ENCODE peak calls at places on chromosomes 5 and 9, in four cellular contexts. One of them, this sample, is unnamed.

GRCh38 chr9:125361837-125362531 is 100.4 kb downstream of the GAPVD1 start:
- DNase-seq in CD4-positive, alpha-beta T cell: no peak
- DNase-seq in hepatocyte: peak
- DNase-seq in nephron progenitor cell: no peak
- DNase-seq in this sample: no peak

GRCh38 chr9:25700430-25700829 is 22.2 kb upstream of the TUSC1 start:
- DNase-seq in hepatocyte: peak
- DNase-seq in nephron progenitor cell: no peak
- DNase-seq in CD4-positive, alpha-beta T cell: no peak
- DNase-seq in this sample: no peak

GRCh38 chr9:15295761-15296405 is 11.1 kb downstream of the TTC39B start:
- DNase-seq in CD4-positive, alpha-beta T cell: no peak
- DNase-seq in hepatocyte: peak
- DNase-seq in nephron progenitor cell: peak
- DNase-seq in this sample: no peak

GRCh38 chr9:135488527-135488926 is 8.9 kb downstream of the PPP1R26 start:
- DNase-seq in hepatocyte: no peak
- DNase-seq in nephron progenitor cell: no peak
- DNase-seq in CD4-positive, alpha-beta T cell: no peak
- DNase-seq in this sample: no peak

GRCh38 chr5:137054335-137054734 is 444.8 kb downstream of the SPOCK1 start:
- DNase-seq in hepatocyte: no peak
- DNase-seq in CD4-positive, alpha-beta T cell: no peak
- DNase-seq in nephron progenitor cell: no peak
- DNase-seq in this sample: no peak

GRCh38 chr5:103217101-103217500 is 41.5 kb upstream of the MACIR start:
- DNase-seq in CD4-positive, alpha-beta T cell: no peak
- DNase-seq in hepatocyte: no peak
- DNase-seq in nephron progenitor cell: no peak
- DNase-seq in this sample: no peak

GRCh38 chr9:88320748-88321415 is 67.4 kb upstream of the SPIN1 start:
- DNase-seq in hepatocyte: no peak
- DNase-seq in CD4-positive, alpha-beta T cell: no peak
- DNase-seq in nephron progenitor cell: no peak
- DNase-seq in this sample: no peak

GRCh38 chr9:110443146-110443877 is 105.6 kb upstream of the TXNDC8 start:
- DNase-seq in nephron progenitor cell: no peak
- DNase-seq in hepatocyte: peak
- DNase-seq in CD4-positive, alpha-beta T cell: no peak
- DNase-seq in this sample: no peak

GRCh38 chr9:21334969-21335632 is at the start of gene KLHL9:
- DNase-seq in nephron progenitor cell: peak
- DNase-seq in hepatocyte: peak
- DNase-seq in CD4-positive, alpha-beta T cell: peak
- DNase-seq in this sample: peak

GRCh38 chr9:121576281-121577075 is 75.0 kb upstream of the DAB2IP start:
- DNase-seq in nephron progenitor cell: no peak
- DNase-seq in CD4-positive, alpha-beta T cell: no peak
- DNase-seq in hepatocyte: no peak
- DNase-seq in this sample: no peak

GRCh38 chr9:76859860-76860259 is 46.1 kb downstream of the PRUNE2 start:
- DNase-seq in CD4-positive, alpha-beta T cell: no peak
- DNase-seq in nephron progenitor cell: no peak
- DNase-seq in hepatocyte: no peak
- DNase-seq in this sample: no peak

GRCh38 chr5:96344678-96345612 is 88.1 kb downstream of the PCSK1 start:
- DNase-seq in CD4-positive, alpha-beta T cell: peak
- DNase-seq in nephron progenitor cell: no peak
- DNase-seq in hepatocyte: peak
- DNase-seq in this sample: no peak

GRCh38 chr9:33748633-33749304 is 46.6 kb upstream of the PRSS3 start:
- DNase-seq in hepatocyte: no peak
- DNase-seq in nephron progenitor cell: no peak
- DNase-seq in CD4-positive, alpha-beta T cell: no peak
- DNase-seq in this sample: no peak

GRCh38 chr9:131707677-131708612 is 31.9 kb downstream of the RAPGEF1 start:
- DNase-seq in CD4-positive, alpha-beta T cell: no peak
- DNase-seq in hepatocyte: no peak
- DNase-seq in nephron progenitor cell: no peak
- DNase-seq in this sample: no peak

GRCh38 chr5:1405539-1406530 is 39.4 kb downstream of the SLC6A3 start:
- DNase-seq in nephron progenitor cell: no peak
- DNase-seq in hepatocyte: no peak
- DNase-seq in CD4-positive, alpha-beta T cell: no peak
- DNase-seq in this sample: no peak

GRCh38 chr5:172350212-172351181 is 66.9 kb upstream of the UBTD2 start:
- DNase-seq in CD4-positive, alpha-beta T cell: no peak
- DNase-seq in nephron progenitor cell: no peak
- DNase-seq in hepatocyte: no peak
- DNase-seq in this sample: peak

GRCh38 chr5:400282-401215 is 42.4 kb upstream of the EXOC3 start:
- DNase-seq in hepatocyte: no peak
- DNase-seq in nephron progenitor cell: no peak
- DNase-seq in CD4-positive, alpha-beta T cell: no peak
- DNase-seq in this sample: no peak

GRCh38 chr9:4796988-4797956 is 4.5 kb downstream of the RCL1 start:
- DNase-seq in CD4-positive, alpha-beta T cell: no peak
- DNase-seq in hepatocyte: peak
- DNase-seq in nephron progenitor cell: peak
- DNase-seq in this sample: no peak

GRCh38 chr5:100546041-100546440 is 10.9 kb downstream of the FAM174A start:
- DNase-seq in CD4-positive, alpha-beta T cell: no peak
- DNase-seq in hepatocyte: no peak
- DNase-seq in nephron progenitor cell: no peak
- DNase-seq in this sample: no peak

GRCh38 chr5:63121471-63121870 is 542.9 kb downstream of the LRRC70 start:
- DNase-seq in CD4-positive, alpha-beta T cell: no peak
- DNase-seq in nephron progenitor cell: no peak
- DNase-seq in hepatocyte: no peak
- DNase-seq in this sample: no peak

GRCh38 chr5:63128018-63128417 is 549.4 kb downstream of the LRRC70 start:
- DNase-seq in CD4-positive, alpha-beta T cell: no peak
- DNase-seq in hepatocyte: no peak
- DNase-seq in nephron progenitor cell: no peak
- DNase-seq in this sample: no peak

GRCh38 chr5:63125392-63125791 is 546.8 kb downstream of the LRRC70 start:
- DNase-seq in CD4-positive, alpha-beta T cell: no peak
- DNase-seq in nephron progenitor cell: no peak
- DNase-seq in hepatocyte: no peak
- DNase-seq in this sample: no peak

GRCh38 chr5:63127054-63127453 is 548.4 kb downstream of the LRRC70 start:
- DNase-seq in nephron progenitor cell: no peak
- DNase-seq in hepatocyte: no peak
- DNase-seq in CD4-positive, alpha-beta T cell: no peak
- DNase-seq in this sample: no peak

GRCh38 chr5:63125862-63126261 is 547.2 kb downstream of the LRRC70 start:
- DNase-seq in hepatocyte: peak
- DNase-seq in nephron progenitor cell: no peak
- DNase-seq in CD4-positive, alpha-beta T cell: no peak
- DNase-seq in this sample: no peak
- TF ChIP-seq CTCF in hepatocyte: peak
- TF ChIP-seq CTCF in nephron progenitor cell: peak
- TF ChIP-seq CTCF in CD4-positive, alpha-beta T cell: no peak
- TF ChIP-seq CTCF in this sample: peak

DNA sequence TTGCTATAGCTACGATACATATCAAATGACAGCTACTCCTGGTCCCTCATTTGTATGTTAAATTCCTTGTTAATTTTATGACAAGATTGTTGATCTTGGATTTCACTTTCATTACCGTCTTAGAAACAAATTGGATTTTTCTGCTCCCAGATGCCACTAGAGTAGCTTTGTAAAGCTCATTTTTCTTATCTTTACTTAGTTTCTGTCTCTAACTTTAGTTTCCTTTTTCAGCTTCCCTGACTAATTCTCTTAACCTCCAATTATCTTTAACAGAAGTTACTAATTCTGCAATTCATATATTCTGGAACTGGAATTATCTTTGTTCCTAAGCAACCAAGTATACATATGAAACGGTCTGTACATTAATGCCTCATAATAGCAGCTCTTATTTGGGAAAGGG is 16.6 kb downstream of the ITGA1 start:
- DNase-seq in hepatocyte: no peak
- DNase-seq in nephron progenitor cell: no peak
- DNase-seq in CD4-positive, alpha-beta T cell: no peak
- DNase-seq in this sample: no peak
- TF ChIP-seq CTCF in hepatocyte: no peak
- TF ChIP-seq CTCF in nephron progenitor cell: no peak
- TF ChIP-seq CTCF in CD4-positive, alpha-beta T cell: no peak
- TF ChIP-seq CTCF in this sample: no peak

GRCh38 chr5:166602271-166602670 is 1689.2 kb upstream of the WWC1 start:
- DNase-seq in CD4-positive, alpha-beta T cell: no peak
- DNase-seq in nephron progenitor cell: no peak
- DNase-seq in hepatocyte: no peak
- DNase-seq in this sample: no peak
- TF ChIP-seq CTCF in CD4-positive, alpha-beta T cell: no peak
- TF ChIP-seq CTCF in nephron progenitor cell: no peak
- TF ChIP-seq CTCF in hepatocyte: no peak
- TF ChIP-seq CTCF in this sample: no peak

DNA sequence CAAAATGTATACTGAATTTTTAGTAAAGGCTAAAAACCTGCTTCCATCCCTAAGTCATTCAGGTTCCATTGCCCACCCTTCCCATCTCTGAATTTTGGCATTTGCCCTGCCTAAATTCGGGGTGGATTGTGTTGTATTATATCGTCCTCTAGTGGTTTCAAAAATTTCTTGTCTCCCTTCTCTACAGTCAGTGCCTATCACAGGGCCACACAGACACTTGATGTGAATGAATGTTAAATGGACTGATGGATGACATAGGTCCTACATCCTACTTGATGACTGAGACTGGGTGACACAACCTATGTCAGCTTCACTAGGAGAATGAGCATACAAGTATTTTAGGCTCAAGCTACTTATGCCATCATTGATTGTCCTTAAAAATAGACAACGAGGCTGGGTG is 45.6 kb upstream of the SLC30A5 start:
- DNase-seq in hepatocyte: no peak
- DNase-seq in CD4-positive, alpha-beta T cell: no peak
- DNase-seq in nephron progenitor cell: no peak
- DNase-seq in this sample: no peak
- TF ChIP-seq CTCF in hepatocyte: peak
- TF ChIP-seq CTCF in CD4-positive, alpha-beta T cell: no peak
- TF ChIP-seq CTCF in nephron progenitor cell: peak
- TF ChIP-seq CTCF in this sample: peak

DNA sequence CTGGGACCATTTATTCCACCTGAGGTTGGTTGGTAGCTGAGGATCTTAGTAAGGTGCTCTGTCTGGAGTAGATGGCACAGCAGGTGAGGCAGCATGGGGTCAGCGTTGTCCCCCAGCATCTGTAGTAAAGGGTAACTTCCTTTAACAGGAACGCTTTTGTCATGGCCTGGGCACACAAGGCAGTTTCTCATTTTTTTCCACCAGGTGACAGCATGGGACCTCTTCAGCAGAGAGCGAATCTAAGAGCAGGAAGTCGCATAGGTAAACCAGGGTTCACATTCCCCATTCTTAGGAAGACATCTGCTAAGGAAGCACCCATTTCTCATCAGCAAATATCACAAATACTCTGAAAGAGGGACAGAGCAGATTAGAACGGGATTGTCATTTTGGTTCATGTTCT is 56.5 kb downstream of the GPR107 start:
- DNase-seq in hepatocyte: no peak
- DNase-seq in CD4-positive, alpha-beta T cell: no peak
- DNase-seq in nephron progenitor cell: no peak
- DNase-seq in this sample: no peak
- TF ChIP-seq CTCF in hepatocyte: no peak
- TF ChIP-seq CTCF in CD4-positive, alpha-beta T cell: no peak
- TF ChIP-seq CTCF in nephron progenitor cell: no peak
- TF ChIP-seq CTCF in this sample: peak

GRCh38 chr9:6873862-6874261 is 116.1 kb downstream of the KDM4C start:
- DNase-seq in hepatocyte: no peak
- DNase-seq in nephron progenitor cell: no peak
- DNase-seq in CD4-positive, alpha-beta T cell: no peak
- DNase-seq in this sample: no peak
- TF ChIP-seq CTCF in hepatocyte: no peak
- TF ChIP-seq CTCF in nephron progenitor cell: no peak
- TF ChIP-seq CTCF in CD4-positive, alpha-beta T cell: no peak
- TF ChIP-seq CTCF in this sample: no peak

GRCh38 chr5:177592010-177592834 is at the start of gene TMED9:
- DNase-seq in nephron progenitor cell: peak
- DNase-seq in hepatocyte: peak
- DNase-seq in CD4-positive, alpha-beta T cell: peak
- DNase-seq in this sample: peak
- TF ChIP-seq CTCF in nephron progenitor cell: no peak
- TF ChIP-seq CTCF in hepatocyte: no peak
- TF ChIP-seq CTCF in CD4-positive, alpha-beta T cell: no peak
- TF ChIP-seq CTCF in this sample: no peak

GRCh38 chr5:127216143-127216542 is 74.5 kb upstream of the MEGF10 start:
- DNase-seq in nephron progenitor cell: no peak
- DNase-seq in CD4-positive, alpha-beta T cell: no peak
- DNase-seq in hepatocyte: no peak
- DNase-seq in this sample: no peak

GRCh38 chr5:127213231-127213630 is 77.4 kb upstream of the MEGF10 start:
- DNase-seq in CD4-positive, alpha-beta T cell: no peak
- DNase-seq in hepatocyte: no peak
- DNase-seq in nephron progenitor cell: no peak
- DNase-seq in this sample: no peak

GRCh38 chr5:127216906-127217675 is 73.5 kb upstream of the MEGF10 start:
- DNase-seq in hepatocyte: no peak
- DNase-seq in nephron progenitor cell: peak
- DNase-seq in CD4-positive, alpha-beta T cell: no peak
- DNase-seq in this sample: no peak
- TF ChIP-seq CTCF in hepatocyte: no peak
- TF ChIP-seq CTCF in nephron progenitor cell: no peak
- TF ChIP-seq CTCF in CD4-positive, alpha-beta T cell: no peak
- TF ChIP-seq CTCF in this sample: no peak